ENCODE peak calls at places on chromosomes 1 and 21, in six cellular contexts. N is pancreas; Y is AG09319; R is cardiac fibroblast; K is CD4-positive, alpha-beta T cell; O is OCI-LY7. A is an unnamed sample.

GRCh38 chr1:39818482-39818881 is 29.8 kb upstream of the BMP8B start:
- DNase-seq in N (peak; percentile 56), K (no peak), Y (no peak), O (no peak), R (no peak), A (no peak)

GRCh38 chr1:169648709-169649108 is 18.8 kb upstream of the SELP start:
- DNase-seq in N (no peak), R (no peak), K (no peak), O (no peak), Y (no peak), A (no peak)

GRCh38 chr21:35940074-35940927 is 120.0 kb downstream of the SETD4 start:
- DNase-seq in Y (peak; percentile 54), K (no peak), R (peak; percentile 87), N (no peak), O (peak; percentile 48), A (no peak)

GRCh38 chr1:204623894-204624361 is 61.6 kb downstream of the LRRN2 start:
- DNase-seq in O (peak; percentile 57), Y (no peak), K (no peak), N (no peak), R (no peak), A (no peak)

GRCh38 chr1:83815348-83815747 is 183.6 kb downstream of the TTLL7 start:
- DNase-seq in R (peak; percentile 44), O (no peak), K (no peak), N (no peak), Y (peak; percentile 85), A (no peak)

GRCh38 chr1:26281971-26282693 is 2.2 kb downstream of the SH3BGRL3 start:
- DNase-seq in K (no peak), N (no peak), O (no peak), Y (no peak), R (no peak), A (no peak)

GRCh38 chr1:72066431-72066830 is 215.9 kb downstream of the NEGR1 start:
- DNase-seq in R (no peak), O (no peak), N (no peak), K (no peak), Y (no peak), A (no peak)

GRCh38 chr21:34280987-34281386 is 82.8 kb upstream of the KCNE2 start:
- DNase-seq in N (no peak), K (no peak), Y (no peak), O (no peak), R (no peak), A (no peak)

GRCh38 chr1:20530261-20530660 is 22.1 kb upstream of the FAM43B start:
- DNase-seq in N (no peak), O (no peak), K (no peak), R (no peak), Y (no peak), A (no peak)

GRCh38 chr1:227273557-227273956 is 44.7 kb downstream of the CDC42BPA start:
- DNase-seq in K (no peak), R (peak; percentile 36), N (no peak), O (peak; percentile 16), Y (no peak), A (no peak)

GRCh38 chr1:160204526-160205241 is 500 bp upstream of the PEA15 start:
- DNase-seq in Y (no peak), O (peak; percentile 73), K (no peak), N (no peak), R (no peak), A (peak; percentile 48)

GRCh38 chr1:10899490-10900264 is 103.2 kb upstream of the CASZ1 start:
- DNase-seq in N (no peak), K (no peak), O (no peak), R (no peak), Y (no peak), A (no peak)

GRCh38 chr1:167679714-167680113 is 42.1 kb upstream of the MPZL1 start:
- DNase-seq in O (no peak), R (no peak), N (no peak), Y (no peak), K (no peak), A (no peak)

GRCh38 chr1:159699653-159700052 is 14.7 kb downstream of the CRP start:
- DNase-seq in R (no peak), N (no peak), K (no peak), Y (no peak), O (no peak), A (no peak)

GRCh38 chr1:168121314-168122029 is 15.3 kb downstream of the GPR161 start:
- DNase-seq in Y (peak; percentile 59), O (no peak), K (no peak), N (peak; percentile 76), R (peak; percentile 84), A (no peak)

DNA sequence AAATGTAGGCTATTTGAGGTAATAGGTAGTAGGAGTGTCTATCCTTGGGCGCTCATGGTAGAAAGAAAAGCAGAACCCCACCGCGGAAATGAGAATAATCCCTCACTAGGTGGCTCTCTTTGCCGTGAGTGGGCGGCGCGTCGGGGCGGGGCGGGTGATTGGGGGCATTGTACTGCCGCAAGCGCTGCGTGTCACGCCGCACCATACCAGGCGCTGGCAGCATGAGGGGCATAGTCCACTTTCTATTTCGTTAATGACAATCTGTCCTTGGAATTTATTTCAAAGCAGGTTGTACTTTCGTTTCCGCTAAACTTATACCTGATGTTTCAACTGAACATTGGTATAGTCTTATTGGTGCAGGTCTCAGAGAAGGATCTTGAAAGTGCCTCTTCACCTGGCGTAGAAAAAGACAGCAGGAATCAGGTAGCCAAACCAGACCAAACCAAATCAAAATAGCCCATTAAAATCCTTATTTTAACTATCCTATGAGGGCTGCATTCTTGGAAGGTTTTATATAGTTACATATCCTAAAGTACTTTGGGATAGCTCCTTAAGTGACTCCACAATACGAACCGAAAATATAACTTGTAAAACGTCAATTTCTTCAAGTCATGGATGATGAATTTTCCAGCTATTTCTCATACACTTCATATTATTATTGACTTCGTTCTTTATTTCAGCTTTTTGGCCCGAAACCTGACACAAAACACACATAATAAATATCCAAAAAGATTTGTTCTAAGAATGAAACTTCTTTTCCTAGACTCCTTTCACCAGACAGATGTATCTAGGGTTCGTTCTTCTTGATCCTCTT is 1.9 kb upstream of the SMG7 start:
- DNase-seq in O (peak; percentile 85), N (peak; percentile 84), Y (peak; percentile 20), R (peak; percentile 76), K (peak; percentile 88), A (peak; percentile 83)
- TF ChIP-seq CTCF in O (peak; percentile 82), N (no peak), Y (peak; percentile 49), R (peak; percentile 45), K (peak; percentile 80), A (no peak)

DNA sequence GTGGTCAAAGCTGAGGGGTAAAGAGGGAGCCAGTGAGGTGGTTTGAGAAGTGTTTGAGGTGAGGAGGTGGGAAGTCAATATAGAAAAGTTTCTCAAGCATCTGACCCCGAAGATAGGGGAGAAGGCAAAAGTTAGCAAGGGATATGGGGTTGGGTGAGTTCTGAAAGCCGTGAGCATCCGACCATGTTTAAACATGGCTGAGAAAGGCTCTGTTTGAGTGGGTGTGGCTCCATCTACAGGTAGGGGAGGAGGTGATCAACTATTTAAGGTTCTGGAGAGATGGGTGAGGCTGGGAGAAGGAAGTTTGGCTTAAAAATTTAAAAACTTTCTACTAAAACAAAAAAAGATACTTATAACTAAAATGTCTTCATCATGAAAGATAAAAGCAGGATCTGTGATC is 273.8 kb downstream of the KCNJ6 start:
- DNase-seq in Y (no peak), K (no peak), R (no peak), O (peak; percentile 55), N (no peak), A (no peak)
- TF ChIP-seq CTCF in Y (no peak), K (peak; percentile 27), R (no peak), O (peak; percentile 76), N (no peak), A (no peak)

DNA sequence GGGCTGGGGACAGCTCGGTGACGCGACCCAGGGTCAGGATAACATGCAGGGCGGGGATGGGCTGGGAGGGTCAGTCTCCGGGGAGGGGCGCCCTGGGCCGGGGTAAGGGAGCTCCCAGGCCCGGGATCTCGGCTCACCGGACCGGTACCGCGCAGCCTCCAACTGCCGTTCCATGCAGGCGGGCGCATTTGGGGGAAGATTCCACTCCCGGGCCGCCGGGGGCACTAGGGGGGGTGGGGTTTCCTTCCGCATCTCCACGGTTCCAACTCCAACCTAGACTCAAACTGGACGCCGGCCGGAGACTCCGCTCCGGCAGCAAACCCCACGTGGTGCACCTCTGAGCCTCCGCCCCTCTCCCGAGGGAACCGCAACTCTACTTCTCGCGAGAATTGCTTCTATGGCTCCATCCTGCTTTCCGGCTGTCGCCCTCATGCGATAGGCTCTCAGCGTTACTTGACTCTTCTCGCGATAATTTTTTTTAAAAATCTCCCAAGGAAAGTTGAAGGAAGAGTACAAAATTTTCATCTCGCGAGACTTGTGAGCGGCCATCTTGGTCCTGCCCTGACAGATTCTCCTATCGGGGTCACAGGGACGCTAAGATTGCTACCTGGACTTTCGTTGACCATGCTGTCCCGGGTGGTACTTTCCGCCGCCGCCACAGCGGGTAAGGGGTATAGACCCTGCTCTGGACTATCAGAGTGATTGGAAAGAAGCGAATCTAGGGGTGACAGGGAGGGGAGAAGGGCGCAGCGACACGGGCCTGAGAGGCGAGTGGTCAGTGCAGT is at the start of the genes ATP5PB and WDR77:
- DNase-seq in N (peak; percentile 90), O (peak; percentile 100), K (peak; percentile 83), Y (peak; percentile 98), R (peak; percentile 100), A (peak; percentile 77)
- TF ChIP-seq CTCF in N (no peak), O (no peak), K (no peak), Y (no peak), R (no peak), A (no peak)

GRCh38 chr1:22731924-22732522 is 21.4 kb downstream of the EPHB2 start:
- DNase-seq in Y (no peak), O (no peak), K (no peak), N (no peak), R (peak; percentile 59), A (no peak)
- TF ChIP-seq CTCF in Y (peak; percentile 49), O (no peak), K (no peak), N (no peak), R (peak; percentile 68), A (no peak)

GRCh38 chr1:116477428-116477827 is 93.4 kb downstream of the CD58 start:
- DNase-seq in R (no peak), K (no peak), N (peak; percentile 60), Y (no peak), O (no peak), A (no peak)
- TF ChIP-seq CTCF in R (no peak), K (no peak), N (no peak), Y (no peak), O (no peak), A (no peak)

GRCh38 chr21:44461438-44462089 is 6.3 kb downstream of the LRRC3 start:
- DNase-seq in R (no peak), K (peak; percentile 29), Y (no peak), O (no peak), N (no peak), A (no peak)
- TF ChIP-seq CTCF in R (no peak), K (no peak), Y (no peak), O (no peak), N (no peak), A (no peak)